ENCODE peak calls at places on chromosomes 11 and 22, in ten cellular contexts. Z is stimulated activated CD8-positive, alpha-beta memory T cell treated with anti-CD3 and anti-CD28 coated beads, Interleukin-2, amount 100 ng/mL, for 48 hours; F is right lobe of liver; H is ureter; M is substantia nigra; N is PC-3; U is stimulated activated CD4-positive, alpha-beta T cell treated with anti-CD3 and anti-CD28 coated beads, Interleukin-15, amount 100 ng/mL, for 24 hours; T is activated naive CD4-positive, alpha-beta T cell treated with anti-CD3 and anti-CD28 coated beads for 36 hours; Y is tibial artery; K is T follicular helper cell. J is an unnamed sample.
A peak's percentile ranks its signal among the peaks of the same experiment; 100 is the strongest.

GRCh38 chr22:42326786-42327185 is 56.3 kb upstream of the TCF20 start:
- DNase-seq in F (no peak), H (no peak), U (no peak), Y (no peak), T (no peak), Z (no peak), K (no peak), N (no peak), M (no peak), J (no peak)

GRCh38 chr11:132430352-132431091 is 1060.1 kb downstream of the NTM start:
- DNase-seq in N (no peak), F (no peak), K (no peak), U (no peak), T (no peak), M (no peak), Y (no peak), Z (no peak), H (no peak), J (no peak)

GRCh38 chr22:31530816-31531180 is 34.5 kb downstream of the SFI1 start:
- DNase-seq in Z (no peak), U (no peak), K (no peak), H (no peak), T (no peak), M (no peak), Y (no peak), F (no peak), N (peak; percentile 22), J (no peak)

GRCh38 chr11:61115498-61116224 is 13.4 kb downstream of the CD5 start:
- DNase-seq in T (no peak), H (no peak), Z (no peak), M (no peak), N (no peak), F (no peak), Y (no peak), U (no peak), K (no peak), J (no peak)

GRCh38 chr11:6572215-6572614 is 31.2 kb downstream of the RRP8 start:
- DNase-seq in H (no peak), N (peak; percentile 49), M (no peak), T (no peak), U (no peak), Z (no peak), Y (no peak), F (no peak), K (no peak), J (no peak)

GRCh38 chr11:95512682-95513081 is 276.9 kb downstream of the FAM76B start:
- DNase-seq in F (peak; percentile 47), T (no peak), K (no peak), U (no peak), H (peak; percentile 64), N (peak; percentile 63), Z (no peak), Y (peak; percentile 80), M (no peak), J (no peak)

GRCh38 chr11:65424200-65425104 is 1.9 kb downstream of the NEAT1 start:
- DNase-seq in U (peak; percentile 84), Z (peak; percentile 52), K (no peak), H (peak; percentile 84), N (peak; percentile 42), F (peak; percentile 76), Y (peak; percentile 75), T (peak; percentile 61), M (peak; percentile 29), J (no peak)

GRCh38 chr22:41478891-41479521 is 10.1 kb downstream of the ACO2 start:
- DNase-seq in U (no peak), K (no peak), F (peak; percentile 81), Z (no peak), M (no peak), Y (peak; percentile 71), N (no peak), T (no peak), H (no peak), J (no peak)

GRCh38 chr22:50046019-50046415 is 12.1 kb downstream of the TTLL8 start:
- DNase-seq in U (no peak), F (no peak), Y (no peak), H (no peak), T (no peak), Z (no peak), K (no peak), M (no peak), N (no peak), J (no peak)

GRCh38 chr11:118614511-118614910 is 7.1 kb downstream of the PHLDB1 start:
- DNase-seq in Z (no peak), F (peak; percentile 26), T (no peak), H (no peak), N (no peak), K (no peak), M (no peak), U (no peak), Y (no peak), J (no peak)

GRCh38 chr11:62721994-62722393 is 5.3 kb downstream of the HNRNPUL2 start:
- DNase-seq in N (peak; percentile 40), K (no peak), Z (no peak), U (no peak), F (no peak), T (no peak), Y (no peak), H (no peak), M (no peak), J (no peak)

GRCh38 chr11:66316849-66317251 is at the start of gene CD248:
- DNase-seq in T (no peak), Z (no peak), H (peak; percentile 78), K (no peak), M (no peak), Y (peak; percentile 84), F (no peak), U (no peak), N (no peak), J (no peak)

GRCh38 chr11:67002297-67002913 is 20.5 kb upstream of the SYT12 start:
- DNase-seq in Y (no peak), K (no peak), U (no peak), Z (no peak), F (no peak), M (no peak), N (no peak), T (no peak), H (no peak), J (no peak)

GRCh38 chr11:88508808-88509581 is 171.5 kb upstream of the CTSC start:
- DNase-seq in K (no peak), H (no peak), U (peak; percentile 53), T (peak; percentile 26), F (no peak), M (no peak), N (no peak), Y (peak; percentile 62), Z (no peak), J (no peak)

GRCh38 chr11:65743928-65744698 is 23.5 kb upstream of the RNASEH2C start:
- DNase-seq in Z (no peak), H (no peak), N (peak; percentile 70), F (no peak), K (no peak), U (peak; percentile 25), M (no peak), T (peak; percentile 10), Y (no peak), J (no peak)

GRCh38 chr11:133810179-133810550 is 35.1 kb downstream of the SPATA19 start:
- DNase-seq in T (no peak), Z (no peak), K (no peak), Y (no peak), H (no peak), U (no peak), F (no peak), N (no peak), M (no peak), J (no peak)

GRCh38 chr22:38353142-38353629 is 36.0 kb upstream of the CSNK1E start:
- DNase-seq in H (peak; percentile 62), T (peak; percentile 65), M (peak; percentile 41), F (peak; percentile 74), U (peak; percentile 73), K (peak; percentile 50), Y (peak; percentile 81), N (peak; percentile 63), Z (peak; percentile 58), J (peak; percentile 85)

GRCh38 chr11:86940122-86940777 is 14.9 kb downstream of the FZD4 start:
- DNase-seq in Z (no peak), M (no peak), K (no peak), N (peak; percentile 76), F (peak; percentile 60), T (no peak), U (no peak), Y (peak; percentile 80), H (peak; percentile 60), J (no peak)

GRCh38 chr11:11400121-11400520 is 47.1 kb upstream of the CSNK2A3 start:
- DNase-seq in Y (no peak), T (no peak), Z (no peak), N (no peak), U (no peak), K (no peak), H (no peak), F (no peak), M (no peak), J (no peak)

GRCh38 chr11:92227233-92227593 is 2.6 kb downstream of the FAT3 start:
- DNase-seq in K (no peak), F (no peak), H (no peak), T (no peak), Z (no peak), U (no peak), M (no peak), Y (no peak), N (no peak), J (no peak)

GRCh38 chr11:121367434-121367833 is 74.9 kb downstream of the SC5D start:
- DNase-seq in U (peak; percentile 26), T (peak; percentile 54), Z (no peak), K (no peak), N (no peak), H (no peak), M (no peak), Y (no peak), F (no peak), J (peak; percentile 33)

GRCh38 chr11:60821827-60822599 is 19.9 kb upstream of the CCDC86 start:
- DNase-seq in F (no peak), Z (no peak), U (no peak), H (no peak), N (no peak), M (no peak), Y (no peak), K (no peak), T (no peak), J (no peak)

GRCh38 chr11:132186699-132187098 is 816.3 kb downstream of the NTM start:
- DNase-seq in K (no peak), F (no peak), N (no peak), Y (no peak), U (no peak), H (no peak), M (no peak), Z (no peak), T (no peak), J (no peak)

GRCh38 chr22:39896313-39896996 is 2.9 kb upstream of the ENTHD1 start:
- DNase-seq in M (no peak), H (no peak), F (no peak), T (no peak), Z (no peak), Y (no peak), K (no peak), U (no peak), N (no peak), J (no peak)

GRCh38 chr11:100528872-100529416 is 158.1 kb upstream of the ARHGAP42 start:
- DNase-seq in K (no peak), U (no peak), F (no peak), M (no peak), T (no peak), Y (no peak), H (no peak), N (no peak), Z (no peak), J (no peak)

GRCh38 chr22:26792522-26792921 is 135.1 kb downstream of the MIAT start:
- DNase-seq in Z (no peak), Y (no peak), U (no peak), T (no peak), M (no peak), N (no peak), K (no peak), F (no peak), H (no peak), J (no peak)

GRCh38 chr11:17979770-17980371 is 33.0 kb downstream of the SERGEF start:
- DNase-seq in F (no peak), T (peak; percentile 42), K (peak; percentile 1), N (peak; percentile 61), Y (no peak), M (no peak), U (peak; percentile 28), H (no peak), Z (no peak), J (peak; percentile 11)

GRCh38 chr11:128891410-128891861 is 280 bp downstream of the KCNJ5 start:
- DNase-seq in Y (no peak), H (no peak), U (no peak), M (no peak), K (no peak), N (no peak), Z (no peak), T (no peak), F (no peak), J (no peak)